ENCODE peak calls at places on chromosomes 12 and 14, in four cellular contexts. E is psoas muscle, V is HCT116, F is OCI-LY7. M is an unnamed sample. For H3K4me1, the result is how much of the 10 kb centered on the place peaks cover.

GRCh38 chr14:51044961-51045360 is 49.9 kb downstream of the TRIM9 start:
- DNase-seq in V (no peak), F (no peak), E (no peak), M (no peak)

GRCh38 chr12:3313066-3313465 is 177.9 kb upstream of the PRMT8 start:
- DNase-seq in V (no peak), E (peak), F (no peak), M (peak)

GRCh38 chr14:35879654-35880249 is 53.6 kb downstream of the BRMS1L start:
- DNase-seq in V (peak), E (no peak), F (peak), M (no peak)

GRCh38 chr14:89304972-89305703 is 111.9 kb downstream of the FOXN3 start:
- DNase-seq in F (peak), E (peak), V (no peak), M (no peak)

GRCh38 chr12:34142430-34142829 is 120.1 kb downstream of the ALG10 start:
- DNase-seq in E (no peak), V (no peak), F (no peak), M (no peak)

GRCh38 chr12:82896979-82897378 is 210.3 kb downstream of the TMTC2 start:
- DNase-seq in E (no peak), V (peak), F (no peak), M (peak)

GRCh38 chr14:50955373-50956043 is 11.2 kb upstream of the PYGL start:
- DNase-seq in V (peak), E (peak), F (peak), M (peak)

GRCh38 chr12:13135336-13136178 is 32.1 kb upstream of the GSG1 start:
- DNase-seq in V (peak), E (peak), F (no peak), M (peak)

GRCh38 chr12:9673404-9674225 is 4.1 kb downstream of the CLEC2D start:
- DNase-seq in F (peak), V (peak), E (peak), M (peak)

GRCh38 chr12:30847259-30847658 is 79.3 kb upstream of the TSPAN11 start:
- DNase-seq in E (no peak), V (peak), F (peak), M (peak)

GRCh38 chr12:97288526-97288925 is 174.1 kb upstream of the RMST start:
- DNase-seq in F (no peak), V (no peak), E (no peak), M (no peak)
- H3K4me1 ChIP-seq in F (under half), V (under half), E (under half), M (under half)

DNA sequence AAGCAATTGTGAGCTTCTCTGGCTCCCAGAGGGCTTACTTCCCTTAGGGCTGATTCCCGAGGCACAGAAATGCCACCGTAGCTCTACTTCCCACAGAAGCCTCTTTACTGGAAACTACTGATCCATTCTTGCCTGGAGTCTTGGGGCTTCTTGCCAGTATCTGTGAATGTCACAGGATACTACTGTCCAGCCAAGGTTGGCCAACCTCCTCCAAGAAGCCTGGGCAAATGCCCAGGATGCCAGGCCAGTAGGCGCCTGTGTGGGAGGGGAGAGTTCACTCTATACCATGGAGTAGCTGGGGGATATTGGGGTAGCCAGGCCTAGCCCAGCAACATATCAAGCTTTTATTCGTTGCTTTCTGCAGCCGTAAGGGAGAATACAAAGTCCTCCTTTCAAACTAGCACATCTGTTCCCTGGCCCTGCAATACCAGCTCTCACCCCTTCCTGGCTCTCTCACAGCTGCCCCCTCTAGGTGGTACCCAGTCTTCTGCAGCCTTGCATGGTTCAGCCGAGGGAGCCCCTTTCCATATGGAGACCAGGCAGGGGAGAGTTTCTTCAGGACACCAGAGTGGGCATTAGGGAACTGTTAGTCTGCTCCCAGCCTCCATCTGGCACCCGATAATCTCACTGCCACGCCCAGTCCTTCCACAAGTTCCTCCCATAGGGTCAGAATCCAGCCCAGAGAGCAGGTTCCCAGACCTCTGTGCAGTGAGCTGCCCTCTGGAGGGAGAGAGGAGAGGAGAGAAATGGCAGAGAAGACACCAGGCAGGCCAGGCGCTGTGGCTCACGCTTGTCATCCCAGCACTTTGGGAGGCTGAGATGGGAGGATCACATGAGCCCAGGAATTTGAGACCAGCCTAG is 24.3 kb upstream of the PLEK2 start:
- DNase-seq in E (no peak), F (no peak), V (no peak), M (no peak)
- TF ChIP-seq CTCF in E (no peak), F (peak), V (peak), M (no peak)

GRCh38 chr14:92656306-92656705 is 92.1 kb downstream of the LGMN start:
- DNase-seq in F (no peak), E (no peak), V (no peak), M (no peak)

GRCh38 chr14:92654206-92654901 is 94.1 kb downstream of the LGMN start:
- DNase-seq in F (no peak), E (no peak), V (no peak), M (no peak)

GRCh38 chr14:92655802-92656201 is 92.6 kb downstream of the LGMN start:
- DNase-seq in V (no peak), E (no peak), F (no peak), M (no peak)

GRCh38 chr14:92653162-92653651 is 95.2 kb downstream of the LGMN start:
- DNase-seq in E (no peak), V (no peak), F (no peak), M (no peak)

DNA sequence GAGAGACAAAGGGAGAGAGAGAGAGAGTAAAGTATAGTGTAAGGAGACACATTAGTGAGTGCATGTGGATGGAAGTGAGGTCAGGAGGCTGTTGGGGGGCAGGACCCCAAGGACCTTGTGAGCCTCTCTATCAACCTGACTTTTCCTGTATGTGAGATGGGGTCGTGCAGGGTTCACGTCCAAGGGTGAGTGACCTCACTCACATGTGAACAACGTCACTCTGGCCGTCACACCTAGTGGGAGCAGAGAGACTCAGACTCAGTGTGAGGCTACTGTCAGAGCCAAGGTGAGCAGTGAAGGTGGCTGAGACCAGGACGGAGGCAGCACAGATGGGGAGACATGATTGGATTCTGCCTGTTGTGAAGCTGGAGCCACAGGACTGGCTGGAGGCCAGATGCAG is 93.1 kb downstream of the LGMN start:
- DNase-seq in E (no peak), F (no peak), V (no peak), M (no peak)
- H3K27ac ChIP-seq in E (no peak), F (no peak), V (no peak), M (no peak)

DNA sequence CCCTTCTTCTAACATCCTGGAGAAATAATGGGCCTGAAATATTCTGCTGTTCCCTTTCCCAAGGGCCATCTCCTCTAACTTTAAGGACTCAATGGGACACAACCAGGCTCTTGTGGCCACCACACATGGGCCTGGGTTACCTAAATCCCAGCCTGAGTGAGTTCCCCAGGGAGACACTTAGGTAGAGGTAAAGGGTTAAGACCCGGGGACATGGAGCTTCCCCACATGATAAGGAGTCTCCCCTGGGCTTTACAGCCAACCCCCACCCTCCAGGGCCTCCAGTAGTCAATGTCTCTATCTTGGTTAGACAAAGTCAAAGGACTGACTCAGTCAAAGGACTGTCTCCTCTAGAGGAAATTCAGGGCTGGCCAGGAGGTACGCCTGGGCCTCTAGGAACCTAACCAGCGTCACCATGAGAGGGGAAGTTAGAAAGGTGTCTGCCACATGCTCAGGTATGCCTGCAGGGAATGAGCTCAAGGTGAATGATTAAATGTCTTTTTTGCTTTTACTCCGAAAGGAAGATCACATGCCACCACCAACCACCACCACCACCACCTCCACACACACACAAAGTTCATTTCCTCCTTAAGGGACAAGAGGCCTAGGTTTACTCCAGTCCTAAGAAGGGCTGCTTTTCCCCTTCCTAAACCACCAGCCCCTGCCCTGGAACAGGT is 6.9 kb downstream of the ZFP36L1 start:
- DNase-seq in V (no peak), F (no peak), E (no peak), M (peak)
- H3K4me1 ChIP-seq in V (half or more), F (half or more), E (under half), M (under half)

GRCh38 chr14:78153069-78153351 is 17.2 kb upstream of the NRXN3 start:
- DNase-seq in V (no peak), E (no peak), F (no peak), M (peak)
- TF ChIP-seq CTCF in V (no peak), E (no peak), F (no peak), M (peak)

GRCh38 chr12:67436230-67436629 is 167.1 kb downstream of the CAND1 start:
- DNase-seq in F (no peak), E (no peak), V (no peak), M (no peak)

GRCh38 chr12:67434653-67435375 is 165.7 kb downstream of the CAND1 start:
- DNase-seq in F (no peak), V (no peak), E (no peak), M (peak)

GRCh38 chr12:67430708-67431335 is 161.7 kb downstream of the CAND1 start:
- DNase-seq in V (no peak), F (no peak), E (peak), M (no peak)

GRCh38 chr12:67431436-67432049 is 162.4 kb downstream of the CAND1 start:
- DNase-seq in E (no peak), V (no peak), F (no peak), M (no peak)

DNA sequence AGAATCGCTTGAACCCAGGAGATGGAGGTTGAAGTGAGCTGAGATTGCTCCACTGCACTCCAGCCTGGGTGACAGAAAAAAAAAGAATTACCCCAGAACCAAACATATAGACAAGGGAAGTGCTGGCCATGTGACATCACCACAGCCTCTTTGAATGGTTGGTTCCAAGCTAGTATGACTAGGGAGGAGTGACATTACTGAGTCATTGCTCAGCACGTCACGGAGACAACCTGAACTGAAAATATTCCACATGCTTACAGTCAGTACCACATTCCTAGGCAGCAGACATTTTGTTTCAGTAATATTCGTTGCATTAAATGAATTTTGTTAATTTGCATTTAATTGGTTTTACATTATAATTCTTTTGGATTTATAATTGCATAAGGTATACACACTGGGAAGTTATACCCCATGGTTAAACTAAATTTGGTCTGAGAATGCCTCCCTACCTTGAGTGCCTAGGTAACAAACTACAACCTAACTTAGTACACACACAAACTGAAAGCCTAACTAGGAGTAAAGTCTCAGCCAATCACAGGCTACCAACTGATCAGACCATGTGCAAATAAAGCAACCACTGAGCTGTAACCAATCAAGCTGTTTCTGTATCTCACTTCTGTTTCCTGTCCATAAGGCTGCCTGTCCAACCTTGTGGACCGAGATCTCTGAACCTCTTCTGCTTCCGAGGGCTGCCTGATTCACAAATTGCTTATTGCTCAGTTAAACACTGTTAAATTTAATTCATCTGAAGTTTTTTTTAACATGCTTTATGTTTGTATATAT is 164.4 kb downstream of the CAND1 start:
- DNase-seq in F (peak), V (no peak), E (no peak), M (no peak)
- H3K27ac ChIP-seq in F (no peak), V (no peak), E (no peak), M (peak)

GRCh38 chr14:31486764-31487163 is 1.1 kb downstream of the GPR33 start:
- DNase-seq in V (no peak), E (no peak), F (no peak), M (no peak)
- H3K4me1 ChIP-seq in V (under half), E (under half), F (under half), M (under half)

GRCh38 chr12:21606175-21606574 is 1.5 kb upstream of the GYS2 start:
- DNase-seq in F (no peak), V (no peak), E (no peak), M (no peak)

GRCh38 chr12:21602774-21603173 is 1.9 kb downstream of the GYS2 start:
- DNase-seq in F (no peak), E (no peak), V (no peak), M (no peak)

GRCh38 chr12:21604245-21605101 is at the start of gene GYS2:
- DNase-seq in E (no peak), V (no peak), F (no peak), M (no peak)

DNA sequence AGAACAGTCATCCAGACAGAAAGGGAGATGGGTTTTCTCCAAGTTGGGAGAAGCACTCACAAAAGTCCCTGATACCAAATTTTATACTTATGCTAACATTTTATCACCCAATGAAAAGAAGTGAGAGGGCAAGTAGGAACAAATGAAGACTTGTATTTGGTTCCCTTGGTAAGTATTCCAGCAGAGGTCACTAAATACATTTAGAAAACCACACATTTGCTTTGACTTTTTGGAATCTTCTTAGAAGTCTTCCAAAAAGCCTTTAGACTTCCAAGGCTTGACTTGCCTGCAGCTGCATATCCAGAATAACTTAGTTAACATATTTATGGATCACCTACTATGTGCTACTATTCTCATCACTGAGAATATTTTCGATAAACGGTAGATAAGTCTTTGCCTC is 3.1 kb upstream of the GYS2 start:
- DNase-seq in E (no peak), F (peak), V (peak), M (no peak)
- TF ChIP-seq CTCF in E (peak), F (peak), V (no peak), M (peak)